ENCODE peak calls at places on chromosome 12, in eight cellular contexts. O is dorsolateral prefrontal cortex, B is AG09309, R is neuronal stem cell, K is progenitor cell of endocrine pancreas, I is COR-L47, F is left cardiac atrium, Z is GDM1. T is an unnamed sample.

GRCh38 chr12:7989827-7990491 is 42.6 kb upstream of the FOXJ2 start:
- DNase-seq in R (no peak), K (no peak), F (peak; percentile 37), Z (peak; percentile 84), B (no peak), I (no peak), O (no peak), T (no peak)

GRCh38 chr12:130562711-130563110 is 153.4 kb downstream of the RIMBP2 start:
- DNase-seq in Z (no peak), B (no peak), I (no peak), R (no peak), O (no peak), F (no peak), K (no peak), T (no peak)

GRCh38 chr12:7045913-7046312 is 14.6 kb upstream of the C1S start:
- DNase-seq in F (no peak), O (no peak), I (no peak), Z (no peak), B (no peak), K (no peak), R (no peak), T (no peak)

GRCh38 chr12:11778703-11779102 is 129.2 kb downstream of the ETV6 start:
- DNase-seq in R (no peak), Z (no peak), F (no peak), B (no peak), I (no peak), O (no peak), K (no peak), T (no peak)

GRCh38 chr12:103840399-103840880 is 594 bp downstream of the NT5DC3 start:
- DNase-seq in O (no peak), K (no peak), I (no peak), Z (no peak), F (peak; percentile 31), B (no peak), R (no peak), T (no peak)

GRCh38 chr12:131698286-131698685 is 12.6 kb upstream of the SFSWAP start:
- DNase-seq in F (no peak), I (no peak), O (no peak), Z (no peak), R (no peak), K (no peak), B (no peak), T (no peak)

GRCh38 chr12:94240171-94240570 is 91.8 kb downstream of the PLXNC1 start:
- DNase-seq in F (no peak), Z (peak; percentile 36), I (no peak), B (no peak), O (no peak), K (no peak), R (no peak), T (no peak)

GRCh38 chr12:102808412-102808811 is 108.6 kb downstream of the PAH start:
- DNase-seq in Z (no peak), R (no peak), O (no peak), I (no peak), B (no peak), K (no peak), F (no peak), T (no peak)

GRCh38 chr12:42985506-42985905 is 396.0 kb upstream of the PRICKLE1 start:
- DNase-seq in B (no peak), K (no peak), Z (no peak), I (no peak), F (no peak), O (no peak), R (peak; percentile 40), T (no peak)

T was measured in effector CD8-positive, alpha-beta T cell.